ENCODE peak calls at places on chromosomes 2 and 18, in four cellular contexts. K is ovary, Y is uterus, H is foreskin keratinocyte. A is an unnamed sample.

GRCh38 chr2:239361311-239361642 is 39.5 kb downstream of the HDAC4 start:
- DNase-seq in K (no peak), Y (no peak), H (no peak), A (no peak)

GRCh38 chr18:71371951-71372605 is 1083.2 kb downstream of the SOCS6 start:
- DNase-seq in K (no peak), Y (no peak), H (no peak), A (no peak)

GRCh38 chr2:134919360-134920210 is 963 bp downstream of the CCNT2 start:
- DNase-seq in K (no peak), Y (no peak), H (peak; percentile 23), A (no peak)

GRCh38 chr2:47654790-47655562 is 128.0 kb upstream of the MSH6 start:
- DNase-seq in K (no peak), Y (no peak), H (peak; percentile 66), A (peak; percentile 78)

GRCh38 chr2:20595439-20596192 is 55.3 kb downstream of the HS1BP3 start:
- DNase-seq in K (peak; percentile 41), Y (peak; percentile 24), H (peak; percentile 68), A (no peak)

GRCh38 chr18:29912351-29912750 is 1130.2 kb downstream of the DSC3 start:
- DNase-seq in K (no peak), Y (no peak), H (no peak), A (no peak)

GRCh38 chr2:39996653-39997080 is 217.6 kb upstream of the THUMPD2 start:
- DNase-seq in K (no peak), Y (no peak), H (peak; percentile 88), A (peak; percentile 12)

GRCh38 chr2:36356990-36357505 is 1.5 kb downstream of the CRIM1 start:
- DNase-seq in K (no peak), Y (peak; percentile 30), H (no peak), A (no peak)

GRCh38 chr2:181613241-181613640 is 43.7 kb downstream of the CERKL start:
- DNase-seq in K (no peak), Y (no peak), H (no peak), A (no peak)

DNA sequence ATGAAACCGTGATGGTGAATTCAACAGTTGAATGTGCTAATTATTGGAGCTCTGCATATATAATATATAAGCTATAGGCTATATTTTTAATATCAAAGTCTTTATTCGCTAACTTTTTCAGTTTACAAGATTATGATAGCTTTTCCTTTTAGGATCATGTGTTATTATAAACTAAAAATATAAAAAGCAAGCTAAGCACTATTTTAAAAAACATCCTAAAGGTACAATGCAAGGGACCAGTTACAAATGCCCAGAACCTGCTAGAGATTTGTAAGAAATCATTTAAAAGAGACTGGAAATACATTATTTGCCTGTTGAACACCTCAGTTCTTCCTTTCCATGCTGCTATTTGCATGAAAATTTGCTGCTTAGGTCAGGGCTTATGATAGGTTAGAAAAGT is 43.4 kb upstream of the EHBP1 start:
- DNase-seq in K (no peak), Y (no peak), H (no peak), A (no peak)
- TF ChIP-seq CTCF in K (no peak), Y (no peak), H (no peak), A (no peak)

DNA sequence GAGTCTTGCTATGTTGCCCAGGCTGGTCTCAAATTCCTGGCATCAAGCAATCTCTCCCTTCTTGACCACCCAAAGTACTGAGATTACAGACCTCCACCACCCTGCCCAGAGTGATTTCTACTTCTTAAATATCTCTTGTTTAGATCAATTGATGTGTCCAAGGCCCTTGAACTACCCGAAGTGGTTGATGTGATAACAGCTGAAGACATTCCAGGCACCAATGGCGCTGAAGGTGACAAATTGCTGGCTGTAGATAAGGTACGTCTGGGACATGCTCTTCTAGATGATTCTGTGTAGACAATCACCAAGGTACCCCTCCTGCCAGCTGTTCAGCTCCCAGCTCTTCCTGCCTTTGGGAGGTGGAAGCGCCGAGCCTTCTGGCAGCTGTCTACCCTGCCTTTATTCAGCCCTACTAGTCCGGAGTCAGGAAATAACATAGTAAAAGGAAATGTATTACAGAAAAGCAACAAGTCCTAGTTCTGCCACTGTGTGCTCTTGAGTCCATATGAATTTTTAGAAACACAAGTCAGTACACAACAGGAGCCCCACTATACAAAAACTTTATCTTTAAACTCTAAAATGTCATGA is 61.3 kb upstream of the BZW1 start:
- DNase-seq in K (no peak), Y (no peak), H (no peak), A (no peak)
- H3K27ac ChIP-seq in K (no peak overlapping the region), Y (no peak overlapping the region), H (no peak overlapping the region), A (no peak overlapping the region)

DNA sequence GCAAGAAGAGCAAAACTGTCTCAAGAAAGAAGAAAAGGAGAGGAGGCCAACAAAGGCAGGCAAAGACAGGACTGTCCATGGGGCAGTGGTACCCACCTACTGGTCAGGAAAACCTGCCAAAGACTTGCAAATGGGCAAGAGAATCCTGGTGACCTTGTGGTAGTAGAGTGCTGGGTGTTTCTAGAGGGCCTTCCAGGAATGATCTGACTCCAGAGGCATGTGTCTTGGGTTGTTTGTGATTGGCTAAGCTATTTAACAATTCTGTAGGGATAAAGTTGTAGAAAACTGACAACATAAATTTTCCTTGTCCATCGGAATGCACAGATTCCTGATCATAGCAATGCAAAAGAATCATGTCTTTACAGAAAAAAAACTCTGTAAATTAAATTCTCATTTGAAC is 68.5 kb upstream of the ZNF532 start:
- DNase-seq in K (no peak), Y (no peak), H (no peak), A (no peak)
- TF ChIP-seq CTCF in K (no peak), Y (no peak), H (no peak), A (no peak)

GRCh38 chr2:81976998-81977397 is 1672.4 kb upstream of the LRRTM1 start:
- DNase-seq in K (no peak), Y (no peak), H (no peak), A (no peak)

GRCh38 chr2:81987370-81987769 is 1682.8 kb upstream of the LRRTM1 start:
- DNase-seq in K (no peak), Y (no peak), H (no peak), A (no peak)

GRCh38 chr2:81984969-81985637 is 1680.6 kb upstream of the LRRTM1 start:
- DNase-seq in K (no peak), Y (no peak), H (no peak), A (no peak)

GRCh38 chr2:81979051-81979450 is 1674.5 kb upstream of the LRRTM1 start:
- DNase-seq in K (no peak), Y (no peak), H (no peak), A (no peak)

DNA sequence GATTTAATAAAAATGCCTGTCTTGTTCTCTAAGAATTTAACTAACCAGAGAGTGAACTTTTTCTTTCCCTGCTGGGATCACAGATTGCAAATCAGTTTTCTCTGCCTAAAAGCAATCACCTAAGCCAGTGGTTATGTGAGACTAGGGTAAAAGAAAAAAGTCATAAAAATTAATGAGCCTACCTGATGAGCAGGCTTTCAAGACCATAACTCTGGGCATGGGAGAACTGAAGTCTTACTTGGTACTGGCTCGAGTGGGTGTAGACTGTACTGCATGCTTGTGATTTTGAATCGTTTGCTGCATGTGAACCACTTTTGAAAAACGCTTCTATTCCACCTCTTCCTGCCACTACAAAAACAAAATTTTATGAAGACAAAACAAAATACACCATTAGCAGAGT is 1677.1 kb upstream of the LRRTM1 start:
- DNase-seq in K (no peak), Y (no peak), H (no peak), A (no peak)
- H3K27ac ChIP-seq in K (no peak overlapping the region), Y (no peak overlapping the region), H (no peak overlapping the region), A (no peak overlapping the region)

GRCh38 chr18:48616484-48617255 is 77.8 kb downstream of the CTIF start:
- DNase-seq in K (no peak), Y (no peak), H (peak; percentile 52), A (no peak)

GRCh38 chr18:48612917-48613316 is 74.1 kb downstream of the CTIF start:
- DNase-seq in K (no peak), Y (no peak), H (no peak), A (no peak)

GRCh38 chr18:48614005-48614404 is 75.2 kb downstream of the CTIF start:
- DNase-seq in K (no peak), Y (no peak), H (no peak), A (no peak)

GRCh38 chr18:48613589-48613988 is 74.8 kb downstream of the CTIF start:
- DNase-seq in K (peak; percentile 84), Y (peak; percentile 74), H (no peak), A (no peak)

DNA sequence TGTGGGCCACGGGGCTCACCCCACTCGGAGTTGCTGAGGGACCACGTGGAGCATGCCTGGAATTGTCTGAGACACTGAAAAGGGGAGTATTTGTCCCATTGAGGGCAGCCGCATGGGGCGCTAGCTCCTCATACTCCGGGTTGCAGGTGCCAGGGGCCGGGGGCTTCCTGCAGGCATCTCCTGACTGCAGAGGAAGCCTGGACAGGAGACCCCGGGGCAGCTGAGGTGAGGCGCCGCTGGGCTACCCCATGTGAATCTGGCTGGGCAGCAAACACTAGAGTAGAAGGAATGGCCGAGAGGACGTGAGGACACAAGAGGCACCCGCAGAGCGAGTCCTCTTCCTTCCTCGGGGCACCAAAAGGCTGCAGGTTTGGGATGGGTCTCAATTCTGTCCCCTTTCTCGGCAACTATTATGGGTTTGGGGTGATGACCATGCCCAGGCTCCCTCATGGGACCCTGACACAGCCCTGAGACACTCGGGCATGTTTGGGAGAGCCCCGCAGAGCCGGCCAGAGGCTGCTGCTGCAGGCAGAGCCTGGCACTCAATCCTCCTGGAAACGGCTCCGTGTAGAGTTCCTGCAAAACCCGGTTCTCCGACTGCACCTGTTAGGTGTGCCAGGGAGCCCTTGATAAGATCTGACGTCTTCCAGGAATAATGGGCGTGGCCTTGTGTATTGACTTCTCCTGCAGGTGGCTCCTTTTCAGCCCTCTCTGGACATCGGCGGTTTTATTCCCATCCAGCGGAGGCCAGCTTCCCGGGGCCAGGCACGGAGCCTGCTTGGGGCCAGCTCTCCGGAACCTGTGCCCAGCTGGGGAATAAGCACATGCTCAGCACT is 77.0 kb downstream of the CTIF start:
- DNase-seq in K (no peak), Y (no peak), H (no peak), A (no peak)
- TF ChIP-seq CTCF in K (no peak), Y (no peak), H (no peak), A (no peak)

DNA sequence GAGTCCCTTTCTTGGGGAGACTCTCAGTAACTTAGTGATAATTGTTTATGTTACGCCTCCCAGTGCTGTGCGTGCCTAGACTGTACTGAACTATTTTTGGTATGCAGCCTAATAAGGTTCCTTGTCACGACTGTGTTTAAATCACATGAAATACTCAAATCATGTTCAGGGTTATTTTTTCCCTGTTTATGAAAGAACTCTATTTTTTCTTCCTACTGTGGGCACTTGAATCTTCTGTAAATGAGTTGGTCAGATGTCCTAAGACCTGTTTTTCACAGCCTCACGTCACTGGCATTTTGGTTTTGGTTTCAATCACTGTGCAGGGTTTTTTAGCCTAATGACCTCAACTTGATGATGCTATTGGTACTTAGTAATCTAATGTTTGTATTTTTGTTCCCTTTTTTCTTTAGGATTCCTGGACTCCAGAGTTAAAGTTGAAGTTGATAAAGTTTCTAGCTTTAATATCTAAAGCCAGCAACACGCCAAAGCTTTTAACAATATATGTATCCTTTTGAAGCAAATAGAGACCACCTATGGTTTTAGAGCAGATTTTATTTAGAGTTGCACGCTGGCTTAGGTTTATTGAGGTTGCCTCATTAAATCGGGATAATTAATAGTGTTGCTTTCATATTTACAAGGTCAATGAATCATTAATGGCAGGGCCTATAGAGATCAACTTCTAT is 24.0 kb downstream of the ARMC9 start:
- DNase-seq in K (no peak), Y (no peak), H (no peak), A (no peak)
- H3K27ac ChIP-seq in K (peak overlapping the region; percentile 24), Y (peak overlapping the region; percentile 77), H (no peak overlapping the region), A (no peak overlapping the region)

GRCh38 chr2:289362-290089 is 1.6 kb upstream of the ALKAL2 start:
- DNase-seq in K (peak; percentile 75), Y (peak; percentile 46), H (peak; percentile 25), A (no peak)
- TF ChIP-seq CTCF in K (no peak), Y (no peak), H (no peak), A (no peak)

A was measured in RWPE1.